ENCODE peak calls at places on chromosomes 5 and 9, in four cellular contexts. V is endothelial cell, E is globus pallidus, D is ureter. J is an unnamed sample.

GRCh38 chr5:14296533-14297331 is 153.6 kb downstream of the TRIO start:
- DNase-seq in D (no peak), V (no peak), E (peak; percentile 54), J (no peak)

GRCh38 chr9:124217839-124218437 is 39.8 kb upstream of the NEK6 start:
- DNase-seq in D (no peak), V (no peak), E (no peak), J (no peak)

GRCh38 chr5:82538339-82539034 is 260.3 kb upstream of the RPS23 start:
- DNase-seq in E (no peak), D (no peak), V (no peak), J (no peak)

GRCh38 chr5:58844395-58844794 is 261.5 kb downstream of the RAB3C start:
- DNase-seq in E (no peak), D (no peak), V (no peak), J (no peak)

GRCh38 chr5:58410441-58410840 is 49.4 kb downstream of the PLK2 start:
- DNase-seq in D (no peak), V (no peak), E (no peak), J (no peak)

GRCh38 chr5:1728846-1729245 is 70.8 kb downstream of the MRPL36 start:
- DNase-seq in D (peak; percentile 37), V (peak; percentile 0), E (no peak), J (no peak)

GRCh38 chr5:14039063-14039462 is 94.6 kb upstream of the DNAH5 start:
- DNase-seq in E (no peak), D (no peak), V (no peak), J (peak; percentile 68)

GRCh38 chr9:87359264-87359663 is 138.4 kb upstream of the DAPK1 start:
- DNase-seq in E (no peak), D (no peak), V (no peak), J (no peak)

GRCh38 chr9:31210982-31211570 is 1173.4 kb upstream of the ACO1 start:
- DNase-seq in E (no peak), D (no peak), V (no peak), J (no peak)

GRCh38 chr5:103402861-103403260 is 144.3 kb downstream of the MACIR start:
- DNase-seq in V (no peak), D (no peak), E (no peak), J (no peak)

GRCh38 chr5:150139334-150139733 is 16.3 kb downstream of the PDGFRB start:
- DNase-seq in E (no peak), D (no peak), V (no peak), J (no peak)

GRCh38 chr5:163585206-163585605 is 79.8 kb downstream of the MAT2B start:
- DNase-seq in D (no peak), V (no peak), E (no peak), J (no peak)

GRCh38 chr5:157671592-157672330 is 428 bp downstream of the C5orf52 start:
- DNase-seq in V (no peak), E (no peak), D (no peak), J (peak; percentile 60)

GRCh38 chr9:98807070-98807810 is at the start of gene GALNT12:
- DNase-seq in V (peak; percentile 17), E (no peak), D (no peak), J (no peak)

GRCh38 chr5:81820315-81820636 is 69.4 kb upstream of the SSBP2 start:
- DNase-seq in D (no peak), V (no peak), E (no peak), J (no peak)

GRCh38 chr5:85614482-85614881 is 1003.3 kb upstream of the COX7C start:
- DNase-seq in V (no peak), E (no peak), D (no peak), J (no peak)

GRCh38 chr5:173772407-173773059 is 115.6 kb upstream of the CPEB4 start:
- DNase-seq in V (no peak), D (no peak), E (no peak), J (no peak)

GRCh38 chr5:170168002-170168401 is 62.3 kb downstream of the FOXI1 start:
- DNase-seq in E (no peak), D (no peak), V (no peak), J (no peak)

GRCh38 chr5:92800360-92800759 is 780.7 kb downstream of the NR2F1-AS1 start:
- DNase-seq in V (no peak), D (no peak), E (no peak), J (no peak)

GRCh38 chr5:109027983-109028607 is 280.4 kb downstream of the FER start:
- DNase-seq in E (no peak), V (no peak), D (no peak), J (no peak)

GRCh38 chr5:154271466-154271865 is 80.9 kb downstream of the GALNT10 start:
- DNase-seq in D (no peak), V (no peak), E (no peak), J (no peak)

J was measured in esophagus muscularis mucosa.